ENCODE peak calls at places on chromosomes 1 and 21, in nine cellular contexts. W, D, T, P, R, U, Z, F and I are unnamed samples.

GRCh38 chr1:63987014-63987630 is 213.3 kb downstream of the ROR1 start:
- DNase-seq in D (peak; percentile 68), R (no peak), F (no peak), T (no peak), P (no peak), U (no peak), W (no peak), Z (no peak), I (no peak)

GRCh38 chr1:25990702-25991395 is 7.0 kb downstream of the PAFAH2 start:
- DNase-seq in T (peak; percentile 72), P (no peak), U (no peak), F (no peak), R (no peak), D (no peak), Z (no peak), W (no peak), I (no peak)

GRCh38 chr1:55632906-55633305 is 417.7 kb upstream of the USP24 start:
- DNase-seq in T (no peak), U (no peak), Z (no peak), P (no peak), W (no peak), D (peak; percentile 68), R (no peak), F (no peak), I (no peak)

GRCh38 chr1:150464422-150464826 is 22.8 kb upstream of the TARS2 start:
- DNase-seq in F (peak; percentile 71), D (peak; percentile 68), T (peak; percentile 73), W (peak; percentile 67), U (peak; percentile 82), R (peak; percentile 64), P (peak; percentile 5), Z (peak; percentile 54), I (no peak)

GRCh38 chr1:64564891-64565290 is 95.0 kb downstream of the CACHD1 start:
- DNase-seq in Z (no peak), T (no peak), U (no peak), W (no peak), P (no peak), R (peak; percentile 5), D (no peak), F (no peak), I (no peak)

GRCh38 chr21:31732891-31733520 is 1.1 kb upstream of the SCAF4 start:
- DNase-seq in F (peak; percentile 36), P (no peak), D (no peak), T (no peak), U (peak; percentile 23), W (peak; percentile 7), Z (peak; percentile 41), R (peak; percentile 18), I (no peak)

GRCh38 chr1:76433528-76433927 is 359.0 kb downstream of the ST6GALNAC3 start:
- DNase-seq in D (peak; percentile 42), F (no peak), R (no peak), Z (no peak), U (no peak), T (no peak), W (no peak), P (no peak), I (no peak)

GRCh38 chr1:170448661-170449158 is 83.3 kb upstream of the GORAB start:
- DNase-seq in P (no peak), F (no peak), Z (no peak), W (no peak), R (no peak), T (no peak), D (no peak), U (no peak), I (no peak)

GRCh38 chr1:6378096-6378746 is 15.3 kb downstream of the ACOT7 start:
- DNase-seq in P (no peak), R (no peak), W (no peak), F (no peak), U (no peak), T (no peak), Z (no peak), D (no peak), I (no peak)

GRCh38 chr1:228316589-228317387 is 89.8 kb downstream of the TRIM11 start:
- DNase-seq in P (no peak), D (no peak), T (peak; percentile 33), W (no peak), F (no peak), R (no peak), U (no peak), Z (peak; percentile 19), I (no peak)

GRCh38 chr1:109816975-109817535 is 53.3 kb upstream of the EPS8L3 start:
- DNase-seq in R (no peak), P (no peak), T (no peak), W (no peak), U (no peak), D (no peak), F (no peak), Z (peak; percentile 21), I (no peak)

GRCh38 chr21:42574234-42575027 is 60.8 kb downstream of the SLC37A1 start:
- DNase-seq in T (peak; percentile 17), Z (peak; percentile 34), R (peak; percentile 5), P (no peak), F (no peak), W (no peak), U (no peak), D (peak; percentile 33), I (no peak)

GRCh38 chr1:70462611-70463010 is 51.5 kb downstream of the CTH start:
- DNase-seq in P (no peak), Z (no peak), R (no peak), U (no peak), D (no peak), F (no peak), T (no peak), W (no peak), I (no peak)

GRCh38 chr1:70467531-70467930 is 56.5 kb downstream of the CTH start:
- DNase-seq in T (no peak), F (no peak), R (no peak), Z (no peak), P (no peak), D (no peak), W (no peak), U (no peak), I (no peak)

GRCh38 chr1:70468180-70468579 is 57.1 kb downstream of the CTH start:
- DNase-seq in Z (no peak), D (no peak), U (no peak), F (no peak), W (no peak), P (no peak), R (no peak), T (no peak), I (no peak)

GRCh38 chr1:70465911-70466310 is 54.8 kb downstream of the CTH start:
- DNase-seq in D (no peak), T (no peak), F (no peak), W (no peak), P (no peak), R (no peak), U (no peak), Z (no peak), I (no peak)
- H3K27ac ChIP-seq in D (no peak overlapping the region), T (no peak overlapping the region), F (no peak overlapping the region), W (no peak overlapping the region), P (no peak overlapping the region), R (no peak overlapping the region), U (no peak overlapping the region), Z (no peak overlapping the region), I (no peak overlapping the region)

DNA sequence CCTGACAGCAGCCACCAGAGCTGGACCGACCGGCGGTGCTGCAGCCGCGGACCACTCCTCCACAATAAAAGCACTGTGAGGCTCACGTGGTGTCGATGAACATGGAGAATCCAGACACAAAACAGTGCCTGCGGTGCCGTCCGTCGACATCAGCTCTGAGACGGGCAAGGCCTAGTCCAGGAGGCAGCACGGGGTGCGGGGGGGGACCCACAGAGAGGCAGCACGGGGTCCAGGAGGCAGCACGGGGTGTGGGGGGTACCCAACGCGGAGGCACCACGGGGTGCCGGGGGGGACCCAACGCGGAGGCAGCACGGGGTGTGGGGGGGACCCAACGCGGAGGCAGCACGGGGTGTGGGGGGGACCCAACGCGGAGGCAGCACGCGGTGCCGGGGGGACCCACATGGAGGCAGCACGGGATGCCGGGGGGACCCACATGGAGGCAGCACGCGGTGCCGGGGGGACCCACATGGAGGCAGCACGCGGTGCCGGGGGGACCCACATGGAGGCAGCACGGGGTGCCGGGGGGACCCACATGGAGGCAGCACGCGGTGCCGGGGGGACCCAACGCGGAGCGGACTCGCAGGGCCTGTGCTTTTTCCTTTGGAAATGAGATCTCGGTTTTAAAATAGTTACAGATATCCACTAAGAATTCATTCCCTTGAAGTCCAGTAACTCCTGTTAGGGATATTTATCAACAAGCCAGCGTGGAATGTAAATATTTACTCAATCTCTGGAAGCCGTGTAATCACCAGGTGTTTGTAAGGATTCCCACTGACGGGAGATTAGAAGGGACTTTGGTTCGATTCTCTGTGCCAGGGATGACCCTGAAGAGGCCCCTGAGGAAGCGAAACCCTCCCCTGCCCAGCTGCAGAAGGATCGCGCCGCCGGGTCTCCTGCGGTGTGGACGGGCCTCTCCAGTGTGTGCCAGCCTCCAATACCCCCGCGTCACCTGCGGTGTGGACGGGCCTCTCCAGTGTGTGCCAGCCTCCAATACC is 52.1 kb downstream of the COL6A1 start:
- DNase-seq in Z (peak; percentile 77), D (peak; percentile 45), T (no peak), P (no peak), W (no peak), R (no peak), U (peak; percentile 54), F (no peak), I (no peak)
- H3K27ac ChIP-seq in Z (peak overlapping the region; percentile 50), D (no peak overlapping the region), T (no peak overlapping the region), P (no peak overlapping the region), W (no peak overlapping the region), R (no peak overlapping the region), U (peak overlapping the region; percentile 66), F (no peak overlapping the region), I (no peak overlapping the region)

GRCh38 chr1:54332781-54333585 is 73.2 kb downstream of the SSBP3 start:
- DNase-seq in F (no peak), T (no peak), W (peak; percentile 66), Z (peak; percentile 77), D (no peak), P (no peak), R (no peak), U (no peak), I (no peak)
- H3K27ac ChIP-seq in F (no peak overlapping the region), T (no peak overlapping the region), W (peak overlapping the region; percentile 73), Z (peak overlapping the region; percentile 54), D (no peak overlapping the region), P (peak overlapping the region; percentile 43), R (no peak overlapping the region), U (peak overlapping the region; percentile 96), I (peak overlapping the region; percentile 93)

GRCh38 chr1:40390857-40391256 is 17.3 kb downstream of the SMAP2 start:
- DNase-seq in R (no peak), Z (no peak), F (no peak), U (no peak), T (no peak), W (no peak), P (no peak), D (no peak), I (no peak)

GRCh38 chr1:40389234-40389815 is 15.8 kb downstream of the SMAP2 start:
- DNase-seq in F (no peak), T (no peak), U (no peak), R (no peak), P (no peak), Z (no peak), W (no peak), D (no peak), I (no peak)

GRCh38 chr1:40391688-40392145 is 18.2 kb downstream of the SMAP2 start:
- DNase-seq in T (no peak), W (no peak), P (no peak), D (no peak), U (no peak), F (no peak), Z (no peak), R (no peak), I (no peak)

GRCh38 chr1:40392206-40392605 is 18.7 kb downstream of the SMAP2 start:
- DNase-seq in W (no peak), P (no peak), Z (no peak), U (no peak), T (no peak), F (no peak), R (peak; percentile 18), D (peak; percentile 71), I (peak; percentile 46)

GRCh38 chr1:40389871-40390560 is 16.5 kb downstream of the SMAP2 start:
- DNase-seq in Z (no peak), U (peak; percentile 61), P (no peak), R (no peak), T (no peak), D (peak; percentile 98), W (no peak), F (no peak), I (no peak)
- H3K27ac ChIP-seq in Z (no peak overlapping the region), U (peak overlapping the region; percentile 77), P (peak overlapping the region; percentile 73), R (no peak overlapping the region), T (peak overlapping the region; percentile 5), D (peak overlapping the region; percentile 63), W (peak overlapping the region; percentile 14), F (peak overlapping the region; percentile 37), I (peak overlapping the region; percentile 75)